ENCODE peak calls at places on chromosomes 11 and 22, in eight cellular contexts. J, E, G, R, F, O, V and A are unnamed samples.

GRCh38 chr22:42881982-42882656 is 25.0 kb upstream of the ARFGAP3 start:
- DNase-seq in J (no peak), V (no peak), E (no peak), G (no peak), F (no peak), O (no peak), R (no peak), A (no peak)

GRCh38 chr22:31818481-31819392 is 64.9 kb downstream of the DEPDC5 start:
- DNase-seq in F (peak; percentile 42), J (no peak), O (no peak), E (no peak), R (no peak), G (no peak), V (no peak), A (no peak)

GRCh38 chr22:24367841-24368240 is 59.6 kb upstream of the ADORA2A start:
- DNase-seq in F (no peak), J (no peak), G (no peak), V (no peak), O (no peak), E (no peak), R (no peak), A (no peak)

GRCh38 chr11:118791961-118792578 is 1.1 kb upstream of the DDX6 start:
- DNase-seq in V (no peak), G (no peak), O (no peak), F (peak; percentile 58), J (no peak), R (no peak), E (peak; percentile 44), A (peak; percentile 15)

GRCh38 chr11:111878385-111878765 is 590 bp downstream of the FDXACB1 start:
- DNase-seq in R (no peak), E (no peak), V (no peak), G (no peak), F (no peak), J (no peak), O (no peak), A (no peak)

GRCh38 chr22:19115628-19116027 is 6.6 kb downstream of the DGCR2 start:
- DNase-seq in E (no peak), V (no peak), J (no peak), F (no peak), G (no peak), R (no peak), O (no peak), A (no peak)

GRCh38 chr11:2912498-2912897 is 16.7 kb downstream of the PHLDA2 start:
- DNase-seq in F (no peak), V (no peak), G (no peak), O (no peak), E (peak; percentile 79), J (no peak), R (no peak), A (no peak)

GRCh38 chr22:42747701-42748513 is 27.2 kb upstream of the A4GALT start:
- DNase-seq in G (no peak), V (no peak), J (no peak), F (no peak), E (peak; percentile 34), O (no peak), R (no peak), A (no peak)

GRCh38 chr11:32034149-32034548 is 56.7 kb upstream of the RCN1 start:
- DNase-seq in G (no peak), R (no peak), O (no peak), V (no peak), E (peak; percentile 37), F (no peak), J (no peak), A (no peak)

GRCh38 chr11:107494036-107494435 is 36.4 kb upstream of the CWF19L2 start:
- DNase-seq in O (no peak), J (no peak), G (no peak), E (no peak), F (no peak), R (no peak), V (no peak), A (no peak)

GRCh38 chr22:20652130-20652529 is 121.8 kb upstream of the SERPIND1 start:
- DNase-seq in R (no peak), V (no peak), O (no peak), G (no peak), E (no peak), J (no peak), F (no peak), A (no peak)

GRCh38 chr11:33179431-33179830 is 18.2 kb upstream of the CSTF3 start:
- DNase-seq in O (no peak), V (no peak), R (no peak), E (peak; percentile 56), F (peak; percentile 43), G (no peak), J (no peak), A (no peak)